ENCODE peak calls at places on chromosomes 5 and 9, in four cellular contexts. A is body of pancreas, U is small intestine, H is heart right ventricle. D is an unnamed sample. For H3K9me3, the result is how much of the 10 kb centered on the place peaks cover.

GRCh38 chr5:160899735-160900134 is 47.7 kb upstream of the ATP10B start:
- DNase-seq in U (no peak), H (no peak), A (no peak), D (no peak)

GRCh38 chr5:111225926-111226325 is 1.7 kb downstream of the CAMK4 start:
- DNase-seq in A (no peak), H (no peak), U (no peak), D (no peak)

GRCh38 chr5:141876628-141877477 is 1.4 kb downstream of the PCDH1 start:
- DNase-seq in U (peak), A (peak), H (no peak), D (no peak)

GRCh38 chr9:121399883-121400607 is 30.0 kb upstream of the STOM start:
- DNase-seq in A (no peak), U (peak), H (no peak), D (peak)

GRCh38 chr9:89207026-89207425 is 28.4 kb upstream of the SHC3 start:
- DNase-seq in U (no peak), A (no peak), H (no peak), D (no peak)

GRCh38 chr5:111737716-111738115 is 19.3 kb downstream of the NREP start:
- DNase-seq in H (no peak), A (no peak), U (no peak), D (no peak)

GRCh38 chr9:123074627-123075026 is 41.2 kb downstream of the GPR21 start:
- DNase-seq in A (no peak), U (no peak), H (no peak), D (no peak)

GRCh38 chr5:59522201-59522831 is 371.2 kb downstream of the PDE4D start:
- DNase-seq in U (no peak), A (no peak), H (no peak), D (no peak)

GRCh38 chr9:17594961-17595360 is 16.1 kb downstream of the SH3GL2 start:
- DNase-seq in U (no peak), H (no peak), A (no peak), D (no peak)

GRCh38 chr9:34310205-34310604 is 18.9 kb downstream of the KIF24 start:
- DNase-seq in H (no peak), U (no peak), A (no peak), D (no peak)

GRCh38 chr9:7965091-7965490 is 165.5 kb upstream of the DMAC1 start:
- DNase-seq in U (no peak), A (no peak), H (no peak), D (no peak)

DNA sequence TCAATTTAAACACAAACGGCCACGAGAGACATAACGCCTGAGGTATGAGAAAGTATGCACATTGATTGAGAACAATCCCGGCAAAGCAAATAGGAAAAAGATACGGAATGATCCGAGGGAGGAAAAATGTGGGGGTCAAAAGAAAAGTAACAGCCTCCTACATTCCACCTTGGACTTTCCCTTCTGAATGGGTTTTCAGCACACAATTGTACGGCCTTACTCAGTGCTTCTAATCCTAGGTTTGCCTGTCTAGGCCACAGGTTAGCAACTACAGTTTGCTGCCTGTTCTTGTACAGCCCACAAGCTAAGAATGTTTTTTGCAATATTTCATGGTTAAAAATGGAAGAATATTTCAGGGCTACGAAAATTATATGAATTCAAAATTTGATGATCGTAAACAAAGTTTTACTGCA is 46.2 kb upstream of the RNF20 start:
- DNase-seq in A (no peak), H (no peak), U (no peak), D (no peak)
- H3K4me3 ChIP-seq in A (peak), H (peak), U (peak), D (no peak)

GRCh38 chr9:101409079-101409477 is 10.4 kb downstream of the ZNF189 start:
- DNase-seq in U (no peak), A (no peak), H (no peak), D (no peak)

GRCh38 chr9:101403886-101404285 is 5.2 kb downstream of the ZNF189 start:
- DNase-seq in H (no peak), U (no peak), A (no peak), D (no peak)

DNA sequence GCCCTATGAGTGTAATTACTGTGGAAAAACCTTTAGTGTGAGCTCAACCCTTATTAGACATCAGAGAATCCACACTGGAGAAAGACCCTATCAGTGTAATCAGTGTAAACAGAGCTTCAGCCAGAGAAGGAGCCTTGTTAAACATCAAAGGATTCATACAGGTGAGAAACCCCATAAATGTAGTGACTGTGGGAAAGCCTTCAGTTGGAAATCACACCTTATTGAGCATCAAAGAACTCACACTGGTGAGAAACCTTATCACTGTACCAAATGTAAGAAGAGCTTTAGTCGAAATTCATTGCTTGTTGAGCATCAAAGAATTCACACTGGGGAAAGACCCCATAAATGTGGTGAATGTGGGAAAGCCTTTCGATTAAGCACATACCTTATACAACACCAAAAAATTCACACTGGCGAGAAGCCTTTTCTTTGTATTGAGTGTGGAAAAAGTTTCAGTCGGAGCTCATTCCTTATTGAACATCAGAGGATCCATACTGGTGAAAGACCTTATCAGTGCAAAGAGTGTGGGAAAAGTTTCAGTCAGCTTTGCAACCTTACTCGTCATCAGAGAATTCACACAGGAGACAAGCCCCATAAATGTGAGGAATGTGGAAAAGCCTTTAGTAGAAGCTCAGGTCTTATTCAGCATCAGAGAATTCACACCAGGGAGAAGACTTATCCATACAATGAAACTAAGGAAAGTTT is 9.9 kb downstream of the ZNF189 start:
- DNase-seq in A (no peak), H (no peak), U (no peak), D (no peak)
- H3K9me3 ChIP-seq in A (under half), H (half or more), U (under half), D (half or more)

GRCh38 chr9:137305788-137306545 is 3.9 kb upstream of the NRARP start:
- DNase-seq in H (peak), A (no peak), U (no peak), D (no peak)
- H3K4me3 ChIP-seq in H (peak), A (peak), U (peak), D (no peak)

GRCh38 chr5:3024541-3024940 is 273.1 kb upstream of the IRX2 start:
- DNase-seq in A (no peak), H (no peak), U (no peak), D (no peak)
- H3K9me3 ChIP-seq in A (under half), H (under half), U (under half), D (under half)

DNA sequence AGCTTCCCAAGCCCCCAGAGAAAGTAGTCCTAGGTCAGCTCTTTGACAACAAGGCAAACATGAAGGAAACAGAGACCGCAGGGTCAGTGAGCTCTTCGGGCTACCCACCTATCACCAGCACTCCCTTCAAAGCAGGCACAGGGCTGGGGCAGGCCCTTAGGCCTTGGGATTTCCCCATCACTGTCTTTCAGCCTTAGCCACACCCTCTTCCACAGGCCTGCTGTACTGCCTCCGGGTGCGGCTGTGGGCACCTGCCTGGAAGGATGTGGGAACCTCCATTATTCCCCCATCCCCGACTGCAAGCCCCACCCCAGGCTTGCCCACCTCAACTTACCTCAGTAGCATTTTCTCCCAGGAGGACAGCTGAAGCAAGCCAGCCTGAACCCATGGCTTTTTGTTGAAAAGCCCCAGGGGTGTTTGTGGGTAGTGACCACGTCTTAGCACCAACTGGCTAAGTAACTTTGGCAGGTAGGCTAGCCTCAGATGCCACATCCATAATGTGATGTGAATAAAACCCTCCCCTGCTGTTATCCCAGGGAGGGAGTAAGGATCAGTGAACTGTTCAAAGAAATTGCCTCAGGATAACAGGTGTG is 100.2 kb downstream of the PIK3R1 start:
- DNase-seq in A (no peak), U (no peak), H (no peak), D (no peak)
- H3K4me3 ChIP-seq in A (no peak), U (no peak), H (no peak), D (no peak)

DNA sequence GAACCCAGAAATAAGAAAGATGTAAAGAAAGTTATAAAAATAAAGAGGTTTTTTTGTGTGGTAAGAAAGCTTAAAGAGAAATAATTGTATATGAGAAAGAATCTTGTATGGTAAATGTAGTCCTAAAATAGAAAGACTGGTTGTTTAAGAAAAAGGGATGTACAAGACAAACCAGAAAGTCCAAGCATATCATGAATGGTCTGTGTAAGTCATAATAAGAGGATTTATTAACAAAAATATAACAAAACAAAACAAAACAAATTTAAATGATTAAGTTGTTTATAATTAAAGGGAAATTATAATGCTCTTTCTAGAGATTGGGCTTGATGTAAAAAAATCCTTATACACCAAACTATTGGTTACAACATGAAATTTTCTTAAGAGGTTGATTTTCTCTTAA is 590.4 kb upstream of the PTGER4 start:
- DNase-seq in H (no peak), A (no peak), U (no peak), D (no peak)
- H3K9me3 ChIP-seq in H (under half), A (under half), U (under half), D (under half)

DNA sequence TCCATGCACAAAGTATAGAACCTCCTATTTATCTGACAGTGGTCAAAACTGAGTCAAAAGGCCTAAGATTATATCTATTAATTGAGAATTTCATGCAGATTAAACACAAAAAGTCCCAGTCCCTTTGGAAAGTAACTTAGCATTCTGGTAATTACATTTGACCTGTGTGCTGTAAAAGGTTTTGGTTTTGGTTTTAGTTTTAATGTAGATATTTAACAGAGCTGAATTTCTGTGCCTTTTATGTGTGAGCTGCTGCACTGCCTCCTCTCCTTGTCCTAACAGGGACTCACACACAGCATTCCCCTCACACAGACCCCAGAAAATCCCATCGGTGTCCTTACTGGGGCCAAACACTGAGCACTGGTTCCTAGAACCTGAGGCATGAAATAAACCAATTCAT is 31.0 kb upstream of the FSD1L start:
- DNase-seq in A (no peak), U (peak), H (no peak), D (no peak)
- H3K4me3 ChIP-seq in A (no peak), U (no peak), H (no peak), D (no peak)

DNA sequence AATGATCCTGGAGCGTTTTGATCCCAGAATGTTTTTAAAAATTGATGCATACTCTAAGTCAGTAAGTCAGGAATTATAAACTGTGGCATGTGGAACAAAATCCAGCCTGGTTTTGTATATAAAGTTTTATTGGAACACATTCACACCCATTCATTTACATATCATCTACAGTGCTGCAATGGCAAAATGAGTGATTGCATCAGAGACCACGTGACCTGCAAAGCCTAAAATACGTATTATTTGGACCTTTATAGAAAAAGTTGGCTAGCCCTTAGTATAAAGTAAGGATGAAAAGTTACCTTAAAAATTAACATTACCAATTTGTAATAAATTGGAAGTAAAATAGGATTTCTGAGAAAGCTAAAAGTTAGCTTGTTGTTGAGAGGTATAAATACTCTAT is 95.0 kb downstream of the PCSK5 start:
- DNase-seq in H (no peak), A (no peak), U (no peak), D (no peak)
- H3K9me3 ChIP-seq in H (under half), A (under half), U (under half), D (under half)

DNA sequence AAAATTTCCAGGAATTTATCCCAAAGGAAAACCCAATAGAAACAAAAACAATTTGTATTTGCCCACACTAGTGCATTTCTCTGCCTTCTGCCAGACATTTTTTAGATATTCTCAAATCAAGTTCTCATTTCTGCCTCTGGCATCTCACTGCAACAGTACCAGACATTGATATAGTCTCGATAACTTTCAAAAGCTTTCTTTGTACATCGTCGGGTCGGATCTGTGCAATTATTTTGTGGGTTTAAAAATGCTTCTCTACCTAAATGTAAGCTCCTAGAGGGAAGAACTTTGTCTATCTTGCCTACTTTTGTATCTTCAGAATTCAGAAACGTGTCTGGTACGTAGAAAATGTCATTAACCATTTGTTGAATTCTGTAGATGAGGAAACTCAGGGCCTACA is 125.5 kb upstream of the LIFR start:
- DNase-seq in A (no peak), H (no peak), U (no peak), D (no peak)
- H3K4me3 ChIP-seq in A (no peak), H (no peak), U (no peak), D (no peak)